ENCODE peak calls at places on chromosomes 12 and 14, in six cellular contexts. X is adipocyte, E is iPS DF 6.9, D is ovary, C is IMR-90, I is heart right ventricle. N is an unnamed sample.

GRCh38 chr14:92963301-92964123 is 40.6 kb downstream of the CHGA start:
- DNase-seq in X (no peak), E (no peak), D (no peak), C (no peak), I (no peak), N (peak; percentile 38)

GRCh38 chr14:37545174-37545573 is 49.9 kb downstream of the FOXA1 start:
- DNase-seq in X (peak; percentile 60), E (no peak), D (no peak), C (peak; percentile 8), I (no peak), N (no peak)

GRCh38 chr12:50845021-50845647 is 2.4 kb downstream of the TMPRSS12 start:
- DNase-seq in X (no peak), E (no peak), D (no peak), C (peak; percentile 33), I (no peak), N (no peak)

GRCh38 chr12:103969391-103969790 is 3.7 kb downstream of the TDG start:
- DNase-seq in X (peak; percentile 48), E (no peak), D (no peak), C (peak; percentile 60), I (no peak), N (no peak)

GRCh38 chr12:62466596-62467411 is at the start of gene MON2:
- DNase-seq in X (peak; percentile 97), E (peak; percentile 37), D (peak; percentile 84), C (peak; percentile 78), I (peak; percentile 91), N (peak; percentile 90)

GRCh38 chr14:88866305-88866704 is 41.9 kb downstream of the TTC8 start:
- DNase-seq in X (peak; percentile 47), E (no peak), D (no peak), C (peak; percentile 75), I (no peak), N (no peak)

GRCh38 chr12:4779749-4780148 is 59.5 kb downstream of the GALNT8 start:
- DNase-seq in X (no peak), E (no peak), D (no peak), C (no peak), I (no peak), N (no peak)

GRCh38 chr14:23379331-23380196 is 2.7 kb downstream of the CMTM5 start:
- DNase-seq in X (peak; percentile 75), E (no peak), D (peak; percentile 28), C (peak; percentile 17), I (peak; percentile 65), N (peak; percentile 80)

GRCh38 chr14:54814076-54814475 is 88.5 kb downstream of the GCH1 start:
- DNase-seq in X (no peak), E (no peak), D (no peak), C (no peak), I (no peak), N (no peak)

GRCh38 chr14:104371917-104372316 is 207.6 kb upstream of the C14orf180 start:
- DNase-seq in X (no peak), E (no peak), D (no peak), C (no peak), I (no peak), N (peak; percentile 23)

GRCh38 chr12:116319316-116319715 is 41.8 kb upstream of the MED13L start:
- DNase-seq in X (peak; percentile 34), E (no peak), D (no peak), C (peak; percentile 36), I (no peak), N (no peak)

GRCh38 chr14:90741682-90741946 is 74.6 kb downstream of the TTC7B start:
- DNase-seq in X (no peak), E (no peak), D (no peak), C (no peak), I (no peak), N (no peak)

GRCh38 chr12:50055831-50056628 is 1.4 kb upstream of the ASIC1 start:
- DNase-seq in X (peak; percentile 74), E (no peak), D (no peak), C (peak; percentile 46), I (no peak), N (no peak)

GRCh38 chr14:88194531-88194930 is 128.5 kb downstream of the KCNK10 start:
- DNase-seq in X (peak; percentile 2), E (no peak), D (no peak), C (no peak), I (no peak), N (no peak)

GRCh38 chr14:55533960-55534359 is 46.0 kb upstream of the KTN1 start:
- DNase-seq in X (no peak), E (no peak), D (no peak), C (no peak), I (no peak), N (no peak)

GRCh38 chr14:75917322-75918251 is 64.2 kb downstream of the TGFB3 start:
- DNase-seq in X (no peak), E (no peak), D (no peak), C (no peak), I (no peak), N (no peak)

GRCh38 chr12:93526786-93527428 is 45.6 kb upstream of the SOCS2 start:
- DNase-seq in X (peak; percentile 89), E (no peak), D (no peak), C (peak; percentile 96), I (no peak), N (no peak)

GRCh38 chr12:111645433-111645832 is 40.3 kb downstream of the BRAP start:
- DNase-seq in X (peak; percentile 18), E (no peak), D (no peak), C (peak; percentile 71), I (no peak), N (no peak)

GRCh38 chr12:6200266-6201198 is at the start of gene CD9:
- DNase-seq in X (peak; percentile 79), E (no peak), D (peak; percentile 45), C (no peak), I (peak; percentile 75), N (peak; percentile 79)

GRCh38 chr12:51866762-51867161 is 18.2 kb upstream of the FIGNL2 start:
- DNase-seq in X (no peak), E (no peak), D (no peak), C (no peak), I (no peak), N (peak; percentile 13)

GRCh38 chr12:51866324-51866723 is 17.8 kb upstream of the FIGNL2 start:
- DNase-seq in X (no peak), E (no peak), D (no peak), C (no peak), I (no peak), N (peak; percentile 4)

GRCh38 chr12:51869490-51869865 is 18.4 kb upstream of the ANKRD33 start:
- DNase-seq in X (no peak), E (no peak), D (no peak), C (no peak), I (no peak), N (peak; percentile 44)

GRCh38 chr12:51868821-51869489 is 18.9 kb upstream of the ANKRD33 start:
- DNase-seq in X (no peak), E (no peak), D (no peak), C (no peak), I (no peak), N (peak; percentile 53)

DNA sequence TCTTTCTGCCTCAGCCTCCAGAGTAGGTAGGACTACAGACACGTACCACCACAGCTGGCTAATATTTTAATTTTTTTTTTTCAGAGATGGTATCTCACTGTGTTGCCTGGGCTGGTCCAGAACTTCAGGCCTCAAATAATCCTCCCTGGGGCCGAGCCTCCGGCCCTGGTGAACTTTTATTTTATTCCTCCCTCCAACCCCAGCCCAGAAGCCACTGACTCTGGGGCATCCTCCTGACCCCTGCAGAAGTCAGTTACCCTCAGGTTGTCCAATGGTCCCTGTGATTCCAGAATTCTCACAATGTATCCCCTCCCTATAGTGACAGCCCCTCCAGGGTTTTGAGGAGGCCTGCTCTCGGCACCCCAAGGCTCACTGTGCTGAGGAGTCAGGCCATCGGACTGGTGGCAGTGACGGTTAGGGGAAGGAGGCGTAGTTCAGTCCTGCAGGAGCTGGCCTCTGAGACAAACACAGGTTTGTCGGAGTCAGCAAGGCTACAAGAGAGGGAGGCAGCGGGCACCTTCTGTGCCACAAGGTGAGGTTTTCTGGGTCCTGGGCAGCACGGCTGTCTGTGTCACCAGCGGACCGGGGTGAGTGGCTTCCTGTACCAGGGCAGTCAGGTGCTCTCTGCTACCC is 19.4 kb upstream of the FIGNL2 start:
- DNase-seq in X (no peak), E (no peak), D (no peak), C (no peak), I (no peak), N (peak; percentile 39)
- H3K4me1 ChIP-seq in X (peaks cover 17% of the 10 kb centered on the region), E (peaks cover 13% of the 10 kb centered on the region), D (peaks cover 3% of the 10 kb centered on the region), C (peaks cover 2% of the 10 kb centered on the region), I (peaks cover 52% of the 10 kb centered on the region), N (peaks cover 11% of the 10 kb centered on the region)

GRCh38 chr12:119681139-119681538 is 13.2 kb downstream of the PRKAB1 start:
- DNase-seq in X (no peak), E (no peak), D (no peak), C (no peak), I (no peak), N (no peak)
- H3K4me1 ChIP-seq in X (peaks cover 35% of the 10 kb centered on the region), E (no peaks in the 10 kb centered on the region), D (peaks cover 7% of the 10 kb centered on the region), C (no peaks in the 10 kb centered on the region), I (peaks cover 22% of the 10 kb centered on the region), N (peaks cover 6% of the 10 kb centered on the region)

DNA sequence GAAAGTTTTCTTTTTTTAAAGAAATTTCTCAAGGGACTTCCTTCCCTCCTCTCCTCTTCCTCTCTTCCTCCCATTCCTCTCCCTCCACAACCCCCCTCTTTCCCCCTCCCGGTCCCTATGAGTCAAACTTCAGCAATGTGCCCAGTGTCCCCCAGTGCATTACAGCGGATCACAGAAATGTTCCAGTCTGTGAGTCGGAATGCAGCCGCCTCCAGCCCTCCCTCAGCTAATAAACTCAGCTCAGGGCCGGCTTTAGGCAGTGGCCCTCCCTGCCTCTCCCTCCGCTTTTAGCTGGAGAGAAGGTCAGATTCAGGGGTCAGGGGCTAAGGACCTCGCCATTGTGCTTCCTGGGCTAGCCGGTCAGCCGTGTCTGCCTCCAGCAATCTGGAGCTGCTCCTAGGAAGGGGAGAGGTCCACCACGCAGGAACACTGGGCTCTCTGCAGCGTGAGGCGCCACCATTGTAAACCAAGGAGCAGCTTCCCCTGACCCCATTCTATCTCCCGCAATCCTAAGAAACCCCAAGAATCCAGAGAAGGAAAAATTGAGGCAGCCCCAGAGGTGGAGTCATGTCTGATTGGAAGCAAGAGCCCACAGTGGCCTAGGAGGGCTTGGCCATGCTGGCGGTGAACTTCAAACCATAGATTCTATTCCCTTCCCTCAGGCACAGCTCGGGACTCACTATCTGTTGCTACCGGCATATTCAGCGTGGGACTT is 1.1 kb upstream of the HDAC7 start:
- DNase-seq in X (peak; percentile 98), E (no peak), D (peak; percentile 87), C (peak; percentile 95), I (peak; percentile 74), N (peak; percentile 87)
- H3K4me1 ChIP-seq in X (peaks cover 78% of the 10 kb centered on the region), E (peaks cover 22% of the 10 kb centered on the region), D (peaks cover 37% of the 10 kb centered on the region), C (peaks cover 39% of the 10 kb centered on the region), I (peaks cover 88% of the 10 kb centered on the region), N (peaks cover 34% of the 10 kb centered on the region)

GRCh38 chr12:60144395-60144794 is 548.6 kb downstream of the SLC16A7 start:
- DNase-seq in X (no peak), E (no peak), D (no peak), C (no peak), I (no peak), N (no peak)

GRCh38 chr12:60152756-60153155 is 556.9 kb downstream of the SLC16A7 start:
- DNase-seq in X (no peak), E (no peak), D (no peak), C (no peak), I (no peak), N (no peak)

GRCh38 chr12:60148831-60149230 is 553.0 kb downstream of the SLC16A7 start:
- DNase-seq in X (peak; percentile 82), E (no peak), D (no peak), C (peak; percentile 87), I (no peak), N (peak; percentile 1)

DNA sequence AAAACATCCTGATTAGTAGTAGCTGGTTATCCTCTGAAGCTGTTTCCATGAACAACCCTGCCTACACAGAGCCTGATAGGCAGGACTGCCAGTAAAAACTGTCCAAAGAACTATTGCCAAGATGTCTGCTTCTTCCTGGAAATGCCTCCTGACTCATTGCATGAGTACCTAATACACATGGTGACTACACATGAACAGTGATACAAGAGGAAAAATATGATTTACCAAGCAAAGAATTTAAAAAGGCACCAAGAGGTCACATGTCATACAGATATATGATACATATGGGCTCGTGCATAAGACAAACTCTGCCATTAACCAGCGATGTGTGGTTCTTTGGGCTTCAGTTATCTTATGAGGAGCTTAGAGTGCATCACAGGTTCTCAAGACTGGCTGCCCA is 552.3 kb downstream of the SLC16A7 start:
- DNase-seq in X (peak; percentile 67), E (no peak), D (no peak), C (peak; percentile 92), I (no peak), N (no peak)
- H3K4me1 ChIP-seq in X (peaks cover 24% of the 10 kb centered on the region), E (no peaks in the 10 kb centered on the region), D (no peaks in the 10 kb centered on the region), C (peaks cover 2% of the 10 kb centered on the region), I (no peaks in the 10 kb centered on the region), N (no peaks in the 10 kb centered on the region)